ENCODE peak calls at places on chromosome 14, in five cellular contexts. One of them, this sample, is unnamed.

GRCh38 chr14:73058923-73059311 is 583 bp downstream of the RBM25 start:
- DNase-seq in GM23248: peak; percentile 67
- DNase-seq in PC-3: peak; percentile 45
- DNase-seq in GM23338: peak; percentile 62
- DNase-seq in HCT116: no peak
- DNase-seq in this sample: no peak

GRCh38 chr14:50520947-50521815 is 11.2 kb downstream of the MAP4K5 start:
- DNase-seq in GM23248: peak; percentile 90
- DNase-seq in PC-3: peak; percentile 93
- DNase-seq in GM23338: no peak
- DNase-seq in HCT116: peak; percentile 45
- DNase-seq in this sample: no peak

GRCh38 chr14:101194356-101195308 is 291.1 kb upstream of the RTL1 start:
- DNase-seq in GM23248: no peak
- DNase-seq in PC-3: no peak
- DNase-seq in GM23338: no peak
- DNase-seq in HCT116: no peak
- DNase-seq in this sample: no peak

GRCh38 chr14:101865288-101865687 is 99.1 kb upstream of the DYNC1H1 start:
- DNase-seq in GM23248: no peak
- DNase-seq in PC-3: no peak
- DNase-seq in GM23338: no peak
- DNase-seq in HCT116: no peak
- DNase-seq in this sample: no peak

GRCh38 chr14:21043387-21044105 is 1.4 kb downstream of the RNASE7 start:
- DNase-seq in GM23248: no peak
- DNase-seq in PC-3: no peak
- DNase-seq in GM23338: no peak
- DNase-seq in HCT116: no peak
- DNase-seq in this sample: no peak

GRCh38 chr14:67513631-67514108 is 19.4 kb upstream of the PLEKHH1 start:
- DNase-seq in GM23248: no peak
- DNase-seq in PC-3: no peak
- DNase-seq in GM23338: no peak
- DNase-seq in HCT116: no peak
- DNase-seq in this sample: no peak

GRCh38 chr14:20512139-20512905 is 7.0 kb downstream of the RNASE10 start:
- DNase-seq in GM23248: peak; percentile 60
- DNase-seq in PC-3: no peak
- DNase-seq in GM23338: no peak
- DNase-seq in HCT116: no peak
- DNase-seq in this sample: no peak

GRCh38 chr14:22475381-22475780 is 113.6 kb downstream of the DAD1 start:
- DNase-seq in GM23248: no peak
- DNase-seq in PC-3: no peak
- DNase-seq in GM23338: no peak
- DNase-seq in HCT116: no peak
- DNase-seq in this sample: no peak

GRCh38 chr14:97318380-97318779 is 521.2 kb downstream of the VRK1 start:
- DNase-seq in GM23248: no peak
- DNase-seq in PC-3: no peak
- DNase-seq in GM23338: no peak
- DNase-seq in HCT116: no peak
- DNase-seq in this sample: no peak

GRCh38 chr14:67738740-67739504 is 37.2 kb downstream of the RDH12 start:
- DNase-seq in GM23248: peak; percentile 98
- DNase-seq in PC-3: peak; percentile 93
- DNase-seq in GM23338: no peak
- DNase-seq in HCT116: peak; percentile 19
- DNase-seq in this sample: no peak

GRCh38 chr14:54366726-54367707 is 29.8 kb upstream of the CDKN3 start:
- DNase-seq in GM23248: peak; percentile 69
- DNase-seq in PC-3: peak; percentile 88
- DNase-seq in GM23338: peak; percentile 83
- DNase-seq in HCT116: peak; percentile 49
- DNase-seq in this sample: peak; percentile 22

GRCh38 chr14:22998324-22999012 is 11.5 kb downstream of the C14orf93 start:
- DNase-seq in GM23248: no peak
- DNase-seq in PC-3: no peak
- DNase-seq in GM23338: no peak
- DNase-seq in HCT116: no peak
- DNase-seq in this sample: no peak

GRCh38 chr14:36258241-36258640 is 62.2 kb downstream of the MBIP start:
- DNase-seq in GM23248: no peak
- DNase-seq in PC-3: no peak
- DNase-seq in GM23338: no peak
- DNase-seq in HCT116: no peak
- DNase-seq in this sample: no peak

DNA sequence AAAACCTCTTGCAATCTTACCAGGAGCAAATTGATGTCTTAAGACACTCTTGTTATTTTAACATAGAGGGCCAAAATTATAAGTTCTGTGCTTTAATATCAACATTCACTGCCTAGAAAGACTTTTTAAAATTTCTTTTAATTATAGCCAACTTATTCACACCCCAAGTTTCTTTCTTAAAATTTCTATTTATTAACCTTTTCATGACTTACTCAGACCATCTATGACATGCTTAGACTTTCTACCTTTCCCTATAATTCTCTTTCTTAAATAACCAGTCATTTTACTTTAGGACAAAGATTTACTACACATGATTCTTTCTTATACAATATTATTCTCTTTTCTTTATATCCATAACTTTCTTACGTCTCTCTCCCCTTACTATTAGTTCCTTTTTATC is 220.4 kb downstream of the NUBPL start:
- DNase-seq in GM23248: no peak
- DNase-seq in PC-3: peak; percentile 13
- DNase-seq in GM23338: peak; percentile 45
- DNase-seq in HCT116: no peak
- DNase-seq in this sample: no peak
- H3K9me2 ChIP-seq in GM23248: no peaks in the 10 kb centered on the region
- H3K9me2 ChIP-seq in PC-3: no peaks in the 10 kb centered on the region
- H3K9me2 ChIP-seq in GM23338: peaks cover 8% of the 10 kb centered on the region
- H3K9me2 ChIP-seq in HCT116: no peaks in the 10 kb centered on the region
- H3K9me2 ChIP-seq in this sample: no peaks in the 10 kb centered on the region

GRCh38 chr14:31429791-31430190 is 9.4 kb upstream of the HEATR5A start:
- DNase-seq in GM23248: no peak
- DNase-seq in PC-3: no peak
- DNase-seq in GM23338: no peak
- DNase-seq in HCT116: no peak
- DNase-seq in this sample: no peak

GRCh38 chr14:31425905-31426304 is 5.6 kb upstream of the HEATR5A start:
- DNase-seq in GM23248: no peak
- DNase-seq in PC-3: no peak
- DNase-seq in GM23338: no peak
- DNase-seq in HCT116: no peak
- DNase-seq in this sample: no peak

GRCh38 chr14:31421200-31421599 is 850 bp upstream of the HEATR5A start:
- DNase-seq in GM23248: no peak
- DNase-seq in PC-3: no peak
- DNase-seq in GM23338: no peak
- DNase-seq in HCT116: no peak
- DNase-seq in this sample: no peak

GRCh38 chr14:31428011-31428410 is 7.7 kb upstream of the HEATR5A start:
- DNase-seq in GM23248: no peak
- DNase-seq in PC-3: no peak
- DNase-seq in GM23338: no peak
- DNase-seq in HCT116: no peak
- DNase-seq in this sample: no peak

DNA sequence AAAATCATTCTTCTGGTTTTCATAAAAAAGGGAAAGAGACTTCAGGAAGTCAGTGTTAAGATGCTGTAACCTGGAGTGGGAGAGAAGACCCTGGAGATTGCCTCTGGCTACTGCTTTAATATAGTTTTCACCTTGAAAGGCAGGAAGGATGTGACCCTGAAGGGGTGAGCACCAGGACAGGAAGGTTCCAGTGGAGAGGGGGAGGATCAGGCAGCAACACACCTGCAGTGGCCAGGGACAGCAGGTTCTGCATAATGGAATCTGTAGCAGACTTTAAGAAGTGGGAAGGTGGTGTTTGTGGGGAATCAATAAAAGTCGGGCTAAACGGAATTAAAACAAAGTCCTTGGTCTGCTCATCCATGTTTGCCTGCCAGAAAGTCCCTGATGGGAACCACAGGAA is 6.3 kb upstream of the HEATR5A start:
- DNase-seq in GM23248: no peak
- DNase-seq in PC-3: no peak
- DNase-seq in GM23338: peak; percentile 13
- DNase-seq in HCT116: no peak
- DNase-seq in this sample: no peak
- H3K4me2 ChIP-seq in GM23248: no peak overlapping the region
- H3K4me2 ChIP-seq in PC-3: no peak overlapping the region
- H3K4me2 ChIP-seq in GM23338: no peak overlapping the region
- H3K4me2 ChIP-seq in HCT116: no peak overlapping the region
- H3K4me2 ChIP-seq in this sample: no peak overlapping the region

GRCh38 chr14:60665178-60665555 is 15.9 kb upstream of the SIX1 start:
- DNase-seq in GM23248: no peak
- DNase-seq in PC-3: peak; percentile 65
- DNase-seq in GM23338: no peak
- DNase-seq in HCT116: no peak
- DNase-seq in this sample: no peak

GRCh38 chr14:60658116-60658515 is 8.8 kb upstream of the SIX1 start:
- DNase-seq in GM23248: no peak
- DNase-seq in PC-3: peak; percentile 8
- DNase-seq in GM23338: peak; percentile 50
- DNase-seq in HCT116: no peak
- DNase-seq in this sample: no peak

GRCh38 chr14:60658909-60659585 is 9.8 kb upstream of the SIX1 start:
- DNase-seq in GM23248: no peak
- DNase-seq in PC-3: peak; percentile 83
- DNase-seq in GM23338: no peak
- DNase-seq in HCT116: no peak
- DNase-seq in this sample: no peak

GRCh38 chr14:60657609-60657983 is 8.3 kb upstream of the SIX1 start:
- DNase-seq in GM23248: no peak
- DNase-seq in PC-3: no peak
- DNase-seq in GM23338: peak; percentile 69
- DNase-seq in HCT116: no peak
- DNase-seq in this sample: no peak

DNA sequence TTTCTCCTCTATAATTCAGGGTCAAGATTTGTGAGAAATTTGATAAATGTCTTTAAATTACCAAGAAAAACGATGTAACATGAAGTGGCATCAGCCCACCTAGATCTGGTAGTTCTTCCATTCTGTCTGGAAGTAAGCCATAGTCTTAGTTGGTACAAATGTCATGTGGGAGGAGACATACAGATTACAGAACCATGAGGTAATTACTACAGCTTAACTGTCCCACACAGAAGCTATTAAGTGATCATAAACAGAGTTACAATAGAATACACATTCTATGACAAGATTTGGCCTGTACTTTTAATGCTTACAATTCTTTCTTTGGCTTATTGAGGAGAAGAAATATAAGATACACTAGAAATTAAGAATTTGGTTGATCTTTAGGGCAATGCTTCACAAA is 13.7 kb upstream of the SIX1 start:
- DNase-seq in GM23248: peak; percentile 38
- DNase-seq in PC-3: no peak
- DNase-seq in GM23338: no peak
- DNase-seq in HCT116: no peak
- DNase-seq in this sample: no peak
- H3K9me2 ChIP-seq in GM23248: no peaks in the 10 kb centered on the region
- H3K9me2 ChIP-seq in PC-3: no peaks in the 10 kb centered on the region
- H3K9me2 ChIP-seq in GM23338: no peaks in the 10 kb centered on the region
- H3K9me2 ChIP-seq in HCT116: no peaks in the 10 kb centered on the region
- H3K9me2 ChIP-seq in this sample: no peaks in the 10 kb centered on the region

GRCh38 chr14:92199763-92200162 is 78.0 kb downstream of the CPSF2 start:
- DNase-seq in GM23248: no peak
- DNase-seq in PC-3: no peak
- DNase-seq in GM23338: peak; percentile 52
- DNase-seq in HCT116: no peak
- DNase-seq in this sample: no peak
- H3K4me2 ChIP-seq in GM23248: no peak overlapping the region
- H3K4me2 ChIP-seq in PC-3: no peak overlapping the region
- H3K4me2 ChIP-seq in GM23338: peak overlapping the region; percentile 76
- H3K4me2 ChIP-seq in HCT116: no peak overlapping the region
- H3K4me2 ChIP-seq in this sample: no peak overlapping the region

GRCh38 chr14:34094384-34094783 is 143.5 kb upstream of the EGLN3 start:
- DNase-seq in GM23248: no peak
- DNase-seq in PC-3: no peak
- DNase-seq in GM23338: no peak
- DNase-seq in HCT116: no peak
- DNase-seq in this sample: no peak
- H3K9me2 ChIP-seq in GM23248: no peaks in the 10 kb centered on the region
- H3K9me2 ChIP-seq in PC-3: no peaks in the 10 kb centered on the region
- H3K9me2 ChIP-seq in GM23338: no peaks in the 10 kb centered on the region
- H3K9me2 ChIP-seq in HCT116: no peaks in the 10 kb centered on the region
- H3K9me2 ChIP-seq in this sample: no peaks in the 10 kb centered on the region

DNA sequence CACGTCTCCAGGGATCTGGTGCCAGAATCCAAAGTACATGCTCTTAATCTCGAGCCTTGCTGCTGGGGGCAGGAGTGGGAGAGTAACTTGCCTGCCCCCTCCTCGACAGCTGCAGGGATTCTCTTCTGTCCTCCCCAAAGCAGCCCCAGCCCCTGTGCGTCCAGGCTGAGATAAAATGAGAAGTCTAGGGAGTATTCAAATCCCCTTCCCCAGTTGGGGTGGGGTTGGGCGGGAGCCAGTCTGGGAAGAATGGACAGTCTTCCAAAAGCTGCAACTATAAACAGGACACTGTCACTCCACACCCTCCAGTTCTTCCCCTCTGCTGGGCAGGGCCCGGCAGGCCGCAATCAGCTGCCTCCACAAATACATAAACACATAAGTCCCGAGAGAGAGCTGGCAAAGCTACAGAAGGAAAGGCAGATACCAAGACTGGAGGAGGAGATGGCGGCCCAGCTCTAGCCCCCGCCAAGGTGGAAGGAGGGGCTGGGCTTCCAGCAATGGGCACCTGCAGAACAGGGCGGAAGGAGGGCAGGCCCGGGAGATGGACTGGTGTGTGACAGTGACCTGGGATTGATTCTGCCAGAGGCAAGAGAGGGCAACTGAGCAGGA is 12.7 kb downstream of the LTBP2 start:
- DNase-seq in GM23248: peak; percentile 46
- DNase-seq in PC-3: no peak
- DNase-seq in GM23338: no peak
- DNase-seq in HCT116: no peak
- DNase-seq in this sample: no peak
- H3K4me2 ChIP-seq in GM23248: no peak overlapping the region
- H3K4me2 ChIP-seq in PC-3: no peak overlapping the region
- H3K4me2 ChIP-seq in GM23338: no peak overlapping the region
- H3K4me2 ChIP-seq in HCT116: no peak overlapping the region
- H3K4me2 ChIP-seq in this sample: no peak overlapping the region

DNA sequence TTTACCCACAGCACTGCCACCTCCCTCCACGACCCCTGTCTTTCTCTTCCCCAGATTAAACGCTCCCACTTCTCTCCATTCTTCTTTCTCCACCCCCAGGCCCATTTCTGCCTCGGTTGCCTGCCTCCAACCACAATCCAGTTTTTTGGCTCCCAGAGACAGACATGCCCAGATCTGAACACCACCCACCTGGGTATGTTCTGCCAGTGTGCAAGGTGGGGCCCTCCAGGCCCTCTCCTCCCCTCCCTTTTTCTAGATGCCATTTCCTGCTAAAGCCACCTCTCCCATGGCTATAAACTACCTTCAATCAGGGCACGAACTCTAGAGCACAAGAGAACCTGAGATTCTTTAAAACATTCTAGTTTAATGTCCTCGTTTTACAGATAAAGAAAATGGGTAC is 63.3 kb downstream of the IRF2BPL start:
- DNase-seq in GM23248: no peak
- DNase-seq in PC-3: no peak
- DNase-seq in GM23338: no peak
- DNase-seq in HCT116: no peak
- DNase-seq in this sample: no peak
- H3K9me2 ChIP-seq in GM23248: no peaks in the 10 kb centered on the region
- H3K9me2 ChIP-seq in PC-3: no peaks in the 10 kb centered on the region
- H3K9me2 ChIP-seq in GM23338: no peaks in the 10 kb centered on the region
- H3K9me2 ChIP-seq in HCT116: no peaks in the 10 kb centered on the region
- H3K9me2 ChIP-seq in this sample: no peaks in the 10 kb centered on the region